ENCODE peak calls at places on chromosomes 16 and 17, in eight cellular contexts. One of them, this sample, is unnamed.

GRCh38 chr17:17849863-17850373 is 13.1 kb upstream of the SREBF1 start:
- DNase-seq in AG10803: peak
- DNase-seq in HFFc6: no peak
- DNase-seq in choroid plexus epithelial cell: peak
- DNase-seq in AG04450: no peak
- DNase-seq in Peyer's patch: peak
- DNase-seq in astrocyte of the spinal cord: peak
- DNase-seq in WERI-Rb-1: no peak
- DNase-seq in this sample: peak

GRCh38 chr16:57591086-57591869 is 37.2 kb upstream of the ADGRG1 start:
- DNase-seq in AG10803: peak
- DNase-seq in HFFc6: peak
- DNase-seq in choroid plexus epithelial cell: peak
- DNase-seq in AG04450: no peak
- DNase-seq in Peyer's patch: peak
- DNase-seq in astrocyte of the spinal cord: peak
- DNase-seq in WERI-Rb-1: peak
- DNase-seq in this sample: peak

GRCh38 chr17:33858121-33858520 is 397.0 kb upstream of the CCL2 start:
- DNase-seq in AG10803: no peak
- DNase-seq in HFFc6: no peak
- DNase-seq in choroid plexus epithelial cell: no peak
- DNase-seq in AG04450: no peak
- DNase-seq in Peyer's patch: no peak
- DNase-seq in astrocyte of the spinal cord: no peak
- DNase-seq in WERI-Rb-1: no peak
- DNase-seq in this sample: no peak

GRCh38 chr16:30136971-30137601 is 14.1 kb upstream of the MAPK3 start:
- DNase-seq in AG10803: no peak
- DNase-seq in HFFc6: no peak
- DNase-seq in choroid plexus epithelial cell: no peak
- DNase-seq in AG04450: no peak
- DNase-seq in Peyer's patch: no peak
- DNase-seq in astrocyte of the spinal cord: no peak
- DNase-seq in WERI-Rb-1: no peak
- DNase-seq in this sample: no peak

GRCh38 chr16:86747761-86748160 is 169.4 kb downstream of the FOXL1 start:
- DNase-seq in AG10803: no peak
- DNase-seq in HFFc6: no peak
- DNase-seq in choroid plexus epithelial cell: no peak
- DNase-seq in AG04450: no peak
- DNase-seq in Peyer's patch: no peak
- DNase-seq in astrocyte of the spinal cord: no peak
- DNase-seq in WERI-Rb-1: no peak
- DNase-seq in this sample: no peak

GRCh38 chr16:13936596-13937081 is 16.7 kb downstream of the ERCC4 start:
- DNase-seq in AG10803: peak
- DNase-seq in HFFc6: peak
- DNase-seq in choroid plexus epithelial cell: peak
- DNase-seq in AG04450: no peak
- DNase-seq in Peyer's patch: no peak
- DNase-seq in astrocyte of the spinal cord: peak
- DNase-seq in WERI-Rb-1: no peak
- DNase-seq in this sample: peak

GRCh38 chr17:27976331-27976730 is 66.1 kb upstream of the NLK start:
- DNase-seq in AG10803: no peak
- DNase-seq in HFFc6: no peak
- DNase-seq in choroid plexus epithelial cell: peak
- DNase-seq in AG04450: no peak
- DNase-seq in Peyer's patch: no peak
- DNase-seq in astrocyte of the spinal cord: peak
- DNase-seq in WERI-Rb-1: no peak
- DNase-seq in this sample: no peak

GRCh38 chr16:65463652-65464260 is 341.9 kb upstream of the CDH11 start:
- DNase-seq in AG10803: no peak
- DNase-seq in HFFc6: no peak
- DNase-seq in choroid plexus epithelial cell: no peak
- DNase-seq in AG04450: no peak
- DNase-seq in Peyer's patch: no peak
- DNase-seq in astrocyte of the spinal cord: no peak
- DNase-seq in WERI-Rb-1: no peak
- DNase-seq in this sample: no peak

GRCh38 chr17:59680314-59680713 is 26.9 kb downstream of the PTRH2 start:
- DNase-seq in AG10803: peak
- DNase-seq in HFFc6: peak
- DNase-seq in choroid plexus epithelial cell: no peak
- DNase-seq in AG04450: peak
- DNase-seq in Peyer's patch: no peak
- DNase-seq in astrocyte of the spinal cord: no peak
- DNase-seq in WERI-Rb-1: no peak
- DNase-seq in this sample: no peak

GRCh38 chr16:73019456-73020362 is 28.2 kb downstream of the ZFHX3 start:
- DNase-seq in AG10803: peak
- DNase-seq in HFFc6: peak
- DNase-seq in choroid plexus epithelial cell: peak
- DNase-seq in AG04450: peak
- DNase-seq in Peyer's patch: peak
- DNase-seq in astrocyte of the spinal cord: peak
- DNase-seq in WERI-Rb-1: no peak
- DNase-seq in this sample: peak

GRCh38 chr17:2025220-2025621 is at the start of gene RTN4RL1:
- DNase-seq in AG10803: peak
- DNase-seq in HFFc6: no peak
- DNase-seq in choroid plexus epithelial cell: peak
- DNase-seq in AG04450: no peak
- DNase-seq in Peyer's patch: peak
- DNase-seq in astrocyte of the spinal cord: peak
- DNase-seq in WERI-Rb-1: peak
- DNase-seq in this sample: peak

GRCh38 chr17:79681101-79681621 is 49.6 kb upstream of the ENPP7 start:
- DNase-seq in AG10803: no peak
- DNase-seq in HFFc6: no peak
- DNase-seq in choroid plexus epithelial cell: no peak
- DNase-seq in AG04450: no peak
- DNase-seq in Peyer's patch: no peak
- DNase-seq in astrocyte of the spinal cord: no peak
- DNase-seq in WERI-Rb-1: no peak
- DNase-seq in this sample: no peak

GRCh38 chr16:26816885-26817571 is 249.7 kb upstream of the C16orf82 start:
- DNase-seq in AG10803: peak
- DNase-seq in HFFc6: peak
- DNase-seq in choroid plexus epithelial cell: peak
- DNase-seq in AG04450: peak
- DNase-seq in Peyer's patch: no peak
- DNase-seq in astrocyte of the spinal cord: peak
- DNase-seq in WERI-Rb-1: no peak
- DNase-seq in this sample: peak

GRCh38 chr16:57892447-57893096 is 78.4 kb downstream of the CNGB1 start:
- DNase-seq in AG10803: no peak
- DNase-seq in HFFc6: no peak
- DNase-seq in choroid plexus epithelial cell: peak
- DNase-seq in AG04450: no peak
- DNase-seq in Peyer's patch: no peak
- DNase-seq in astrocyte of the spinal cord: peak
- DNase-seq in WERI-Rb-1: peak
- DNase-seq in this sample: no peak

GRCh38 chr17:32483451-32484019 is 3.3 kb upstream of the CDK5R1 start:
- DNase-seq in AG10803: peak
- DNase-seq in HFFc6: peak
- DNase-seq in choroid plexus epithelial cell: peak
- DNase-seq in AG04450: no peak
- DNase-seq in Peyer's patch: peak
- DNase-seq in astrocyte of the spinal cord: peak
- DNase-seq in WERI-Rb-1: peak
- DNase-seq in this sample: peak

GRCh38 chr17:71458322-71458721 is 662.5 kb upstream of the SOX9 start:
- DNase-seq in AG10803: no peak
- DNase-seq in HFFc6: no peak
- DNase-seq in choroid plexus epithelial cell: no peak
- DNase-seq in AG04450: no peak
- DNase-seq in Peyer's patch: no peak
- DNase-seq in astrocyte of the spinal cord: no peak
- DNase-seq in WERI-Rb-1: no peak
- DNase-seq in this sample: no peak

GRCh38 chr17:70171159-70171558 is 1.8 kb downstream of the KCNJ2 start:
- DNase-seq in AG10803: no peak
- DNase-seq in HFFc6: no peak
- DNase-seq in choroid plexus epithelial cell: no peak
- DNase-seq in AG04450: no peak
- DNase-seq in Peyer's patch: no peak
- DNase-seq in astrocyte of the spinal cord: no peak
- DNase-seq in WERI-Rb-1: peak
- DNase-seq in this sample: no peak

GRCh38 chr17:55320594-55321506 is 56.1 kb downstream of the HLF start:
- DNase-seq in AG10803: no peak
- DNase-seq in HFFc6: no peak
- DNase-seq in choroid plexus epithelial cell: no peak
- DNase-seq in AG04450: no peak
- DNase-seq in Peyer's patch: no peak
- DNase-seq in astrocyte of the spinal cord: no peak
- DNase-seq in WERI-Rb-1: no peak
- DNase-seq in this sample: no peak

GRCh38 chr17:3622977-3623594 is 13.0 kb downstream of the SHPK start:
- DNase-seq in AG10803: no peak
- DNase-seq in HFFc6: no peak
- DNase-seq in choroid plexus epithelial cell: no peak
- DNase-seq in AG04450: no peak
- DNase-seq in Peyer's patch: no peak
- DNase-seq in astrocyte of the spinal cord: no peak
- DNase-seq in WERI-Rb-1: no peak
- DNase-seq in this sample: no peak

GRCh38 chr16:6104423-6104822 is 1006.8 kb upstream of the EEF2KMT start:
- DNase-seq in AG10803: no peak
- DNase-seq in HFFc6: peak
- DNase-seq in choroid plexus epithelial cell: no peak
- DNase-seq in AG04450: no peak
- DNase-seq in Peyer's patch: no peak
- DNase-seq in astrocyte of the spinal cord: no peak
- DNase-seq in WERI-Rb-1: no peak
- DNase-seq in this sample: no peak

GRCh38 chr17:57498443-57498842 is 242.1 kb downstream of the MSI2 start:
- DNase-seq in AG10803: no peak
- DNase-seq in HFFc6: no peak
- DNase-seq in choroid plexus epithelial cell: no peak
- DNase-seq in AG04450: no peak
- DNase-seq in Peyer's patch: no peak
- DNase-seq in astrocyte of the spinal cord: no peak
- DNase-seq in WERI-Rb-1: no peak
- DNase-seq in this sample: no peak

GRCh38 chr17:17542906-17543635 is 46.9 kb upstream of the RASD1 start:
- DNase-seq in AG10803: no peak
- DNase-seq in HFFc6: no peak
- DNase-seq in choroid plexus epithelial cell: no peak
- DNase-seq in AG04450: no peak
- DNase-seq in Peyer's patch: no peak
- DNase-seq in astrocyte of the spinal cord: no peak
- DNase-seq in WERI-Rb-1: no peak
- DNase-seq in this sample: no peak

GRCh38 chr16:9123401-9123800 is 32.0 kb downstream of the HAPSTR1 start:
- DNase-seq in AG10803: no peak
- DNase-seq in HFFc6: no peak
- DNase-seq in choroid plexus epithelial cell: no peak
- DNase-seq in AG04450: no peak
- DNase-seq in Peyer's patch: no peak
- DNase-seq in astrocyte of the spinal cord: no peak
- DNase-seq in WERI-Rb-1: no peak
- DNase-seq in this sample: no peak

GRCh38 chr16:56848955-56849689 is 15.9 kb upstream of the SLC12A3 start:
- DNase-seq in AG10803: peak
- DNase-seq in HFFc6: peak
- DNase-seq in choroid plexus epithelial cell: peak
- DNase-seq in AG04450: no peak
- DNase-seq in Peyer's patch: peak
- DNase-seq in astrocyte of the spinal cord: peak
- DNase-seq in WERI-Rb-1: no peak
- DNase-seq in this sample: peak

GRCh38 chr17:1707107-1707506 is 3.1 kb downstream of the TLCD2 start:
- DNase-seq in AG10803: no peak
- DNase-seq in HFFc6: no peak
- DNase-seq in choroid plexus epithelial cell: no peak
- DNase-seq in AG04450: no peak
- DNase-seq in Peyer's patch: no peak
- DNase-seq in astrocyte of the spinal cord: no peak
- DNase-seq in WERI-Rb-1: no peak
- DNase-seq in this sample: no peak

GRCh38 chr17:75853410-75853809 is 1.7 kb downstream of the WBP2 start:
- DNase-seq in AG10803: peak
- DNase-seq in HFFc6: peak
- DNase-seq in choroid plexus epithelial cell: peak
- DNase-seq in AG04450: no peak
- DNase-seq in Peyer's patch: no peak
- DNase-seq in astrocyte of the spinal cord: peak
- DNase-seq in WERI-Rb-1: no peak
- DNase-seq in this sample: peak

GRCh38 chr16:63890072-63890471 is 1231.8 kb downstream of the CDH11 start:
- DNase-seq in AG10803: peak
- DNase-seq in HFFc6: no peak
- DNase-seq in choroid plexus epithelial cell: peak
- DNase-seq in AG04450: no peak
- DNase-seq in Peyer's patch: no peak
- DNase-seq in astrocyte of the spinal cord: peak
- DNase-seq in WERI-Rb-1: no peak
- DNase-seq in this sample: peak

GRCh38 chr16:31700530-31701388 is 172.8 kb upstream of the ZNF267 start:
- DNase-seq in AG10803: peak
- DNase-seq in HFFc6: no peak
- DNase-seq in choroid plexus epithelial cell: peak
- DNase-seq in AG04450: no peak
- DNase-seq in Peyer's patch: peak
- DNase-seq in astrocyte of the spinal cord: peak
- DNase-seq in WERI-Rb-1: peak
- DNase-seq in this sample: peak
- TF ChIP-seq CTCF in AG10803: peak
- TF ChIP-seq CTCF in HFFc6: peak
- TF ChIP-seq CTCF in choroid plexus epithelial cell: peak
- TF ChIP-seq CTCF in AG04450: peak
- TF ChIP-seq CTCF in Peyer's patch: no peak
- TF ChIP-seq CTCF in astrocyte of the spinal cord: no peak
- TF ChIP-seq CTCF in WERI-Rb-1: peak
- TF ChIP-seq CTCF in this sample: peak

GRCh38 chr16:49533436-49533835 is 159.8 kb downstream of the C16orf78 start:
- DNase-seq in AG10803: no peak
- DNase-seq in HFFc6: no peak
- DNase-seq in choroid plexus epithelial cell: no peak
- DNase-seq in AG04450: no peak
- DNase-seq in Peyer's patch: no peak
- DNase-seq in astrocyte of the spinal cord: no peak
- DNase-seq in WERI-Rb-1: no peak
- DNase-seq in this sample: no peak
- TF ChIP-seq CTCF in AG10803: no peak
- TF ChIP-seq CTCF in HFFc6: no peak
- TF ChIP-seq CTCF in choroid plexus epithelial cell: no peak
- TF ChIP-seq CTCF in AG04450: no peak
- TF ChIP-seq CTCF in Peyer's patch: no peak
- TF ChIP-seq CTCF in astrocyte of the spinal cord: no peak
- TF ChIP-seq CTCF in WERI-Rb-1: no peak
- TF ChIP-seq CTCF in this sample: no peak

GRCh38 chr17:74351552-74352210 is 10.0 kb downstream of the BTBD17 start:
- DNase-seq in AG10803: no peak
- DNase-seq in HFFc6: no peak
- DNase-seq in choroid plexus epithelial cell: no peak
- DNase-seq in AG04450: no peak
- DNase-seq in Peyer's patch: no peak
- DNase-seq in astrocyte of the spinal cord: no peak
- DNase-seq in WERI-Rb-1: no peak
- DNase-seq in this sample: no peak
- TF ChIP-seq CTCF in AG10803: no peak
- TF ChIP-seq CTCF in HFFc6: no peak
- TF ChIP-seq CTCF in choroid plexus epithelial cell: no peak
- TF ChIP-seq CTCF in AG04450: no peak
- TF ChIP-seq CTCF in Peyer's patch: no peak
- TF ChIP-seq CTCF in astrocyte of the spinal cord: no peak
- TF ChIP-seq CTCF in WERI-Rb-1: no peak
- TF ChIP-seq CTCF in this sample: no peak

GRCh38 chr17:5667871-5668270 is 83.6 kb upstream of the NLRP1 start:
- DNase-seq in AG10803: no peak
- DNase-seq in HFFc6: no peak
- DNase-seq in choroid plexus epithelial cell: no peak
- DNase-seq in AG04450: no peak
- DNase-seq in Peyer's patch: no peak
- DNase-seq in astrocyte of the spinal cord: no peak
- DNase-seq in WERI-Rb-1: peak
- DNase-seq in this sample: no peak
- TF ChIP-seq CTCF in AG10803: no peak
- TF ChIP-seq CTCF in HFFc6: peak
- TF ChIP-seq CTCF in choroid plexus epithelial cell: no peak
- TF ChIP-seq CTCF in AG04450: no peak
- TF ChIP-seq CTCF in Peyer's patch: no peak
- TF ChIP-seq CTCF in astrocyte of the spinal cord: peak
- TF ChIP-seq CTCF in WERI-Rb-1: peak
- TF ChIP-seq CTCF in this sample: peak